ENCODE peak calls at places on chromosomes 1 and 21, in six cellular contexts. V is fibroblast of pulmonary artery, Z is suprapubic skin, E is bronchial epithelial cell, T is fibroblast of lung, B is adipocyte. D is an unnamed sample.

GRCh38 chr1:1004780-1005697 is 5.1 kb upstream of the HES4 start:
- DNase-seq in V (peak), Z (no peak), E (no peak), T (peak), B (peak), D (peak)

GRCh38 chr1:240349695-240350094 is 258.0 kb downstream of the FMN2 start:
- DNase-seq in V (no peak), Z (no peak), E (no peak), T (no peak), B (peak), D (no peak)

GRCh38 chr1:117860906-117861610 is 68.4 kb downstream of the GDAP2 start:
- DNase-seq in V (no peak), Z (no peak), E (no peak), T (peak), B (peak), D (no peak)

GRCh38 chr1:59150537-59151386 is 146.1 kb upstream of the FGGY start:
- DNase-seq in V (peak), Z (peak), E (peak), T (peak), B (peak), D (no peak)

GRCh38 chr1:14600405-14601150 is 2.1 kb downstream of the KAZN start:
- DNase-seq in V (no peak), Z (no peak), E (no peak), T (no peak), B (no peak), D (no peak)

GRCh38 chr1:243549108-243549507 is 293.3 kb downstream of the SDCCAG8 start:
- DNase-seq in V (peak), Z (no peak), E (peak), T (peak), B (peak), D (no peak)

GRCh38 chr1:210117681-210118170 is 114.9 kb upstream of the SERTAD4 start:
- DNase-seq in V (no peak), Z (no peak), E (no peak), T (no peak), B (no peak), D (no peak)

GRCh38 chr1:81157686-81158085 is 643.0 kb upstream of the ADGRL2 start:
- DNase-seq in V (peak), Z (no peak), E (peak), T (peak), B (peak), D (no peak)

GRCh38 chr1:210239295-210240155 is 6.9 kb downstream of the SERTAD4 start:
- DNase-seq in V (peak), Z (no peak), E (peak), T (peak), B (peak), D (no peak)

GRCh38 chr1:4156241-4156640 is 256.2 kb upstream of the C1orf174 start:
- DNase-seq in V (no peak), Z (no peak), E (no peak), T (no peak), B (no peak), D (no peak)

GRCh38 chr1:8122160-8122476 is 96.0 kb upstream of the ERRFI1 start:
- DNase-seq in V (peak), Z (no peak), E (peak), T (peak), B (no peak), D (no peak)

GRCh38 chr1:88888755-88889154 is 2.6 kb downstream of the GTF2B start:
- DNase-seq in V (no peak), Z (no peak), E (no peak), T (no peak), B (no peak), D (no peak)

GRCh38 chr1:9724706-9725476 is 73.4 kb downstream of the PIK3CD start:
- DNase-seq in V (peak), Z (no peak), E (peak), T (peak), B (peak), D (peak)

GRCh38 chr1:240499012-240499411 is 112.9 kb downstream of the GREM2 start:
- DNase-seq in V (peak), Z (no peak), E (peak), T (peak), B (peak), D (no peak)

GRCh38 chr1:159647616-159648015 is 60.0 kb downstream of the APCS start:
- DNase-seq in V (no peak), Z (no peak), E (peak), T (no peak), B (no peak), D (no peak)

GRCh38 chr1:30668026-30668425 is 55.4 kb downstream of the MATN1 start:
- DNase-seq in V (peak), Z (peak), E (peak), T (no peak), B (no peak), D (no peak)

GRCh38 chr21:17536381-17536780 is 23.5 kb downstream of the CXADR start:
- DNase-seq in V (no peak), Z (no peak), E (no peak), T (no peak), B (no peak), D (no peak)

GRCh38 chr1:216224233-216224632 is 199.0 kb downstream of the USH2A start:
- DNase-seq in V (no peak), Z (no peak), E (no peak), T (no peak), B (no peak), D (no peak)

GRCh38 chr21:44752701-44753235 is 41.4 kb upstream of the TSPEAR start:
- DNase-seq in V (peak), Z (peak), E (peak), T (no peak), B (no peak), D (no peak)

GRCh38 chr1:20366766-20367602 is 76.3 kb downstream of the VWA5B1 start:
- DNase-seq in V (peak), Z (no peak), E (peak), T (peak), B (peak), D (no peak)

GRCh38 chr1:30656171-30656940 is 67.0 kb downstream of the MATN1 start:
- DNase-seq in V (no peak), Z (no peak), E (no peak), T (no peak), B (no peak), D (no peak)

GRCh38 chr1:38138498-38139233 is 92.1 kb upstream of the POU3F1 start:
- DNase-seq in V (peak), Z (no peak), E (peak), T (peak), B (peak), D (peak)

GRCh38 chr1:51131185-51131584 is 29.2 kb downstream of the C1orf185 start:
- DNase-seq in V (no peak), Z (no peak), E (no peak), T (no peak), B (no peak), D (no peak)

GRCh38 chr1:39952359-39953110 is 2.4 kb upstream of the MFSD2A start:
- DNase-seq in V (peak), Z (no peak), E (no peak), T (no peak), B (no peak), D (no peak)

GRCh38 chr1:39955547-39956539 is 898 bp downstream of the MFSD2A start:
- DNase-seq in V (peak), Z (peak), E (peak), T (peak), B (peak), D (no peak)

GRCh38 chr1:39954870-39955546 is at the start of gene MFSD2A:
- DNase-seq in V (peak), Z (peak), E (peak), T (peak), B (peak), D (peak)

GRCh38 chr1:39951951-39952350 is 3.0 kb upstream of the MFSD2A start:
- DNase-seq in V (no peak), Z (no peak), E (no peak), T (no peak), B (no peak), D (no peak)

DNA sequence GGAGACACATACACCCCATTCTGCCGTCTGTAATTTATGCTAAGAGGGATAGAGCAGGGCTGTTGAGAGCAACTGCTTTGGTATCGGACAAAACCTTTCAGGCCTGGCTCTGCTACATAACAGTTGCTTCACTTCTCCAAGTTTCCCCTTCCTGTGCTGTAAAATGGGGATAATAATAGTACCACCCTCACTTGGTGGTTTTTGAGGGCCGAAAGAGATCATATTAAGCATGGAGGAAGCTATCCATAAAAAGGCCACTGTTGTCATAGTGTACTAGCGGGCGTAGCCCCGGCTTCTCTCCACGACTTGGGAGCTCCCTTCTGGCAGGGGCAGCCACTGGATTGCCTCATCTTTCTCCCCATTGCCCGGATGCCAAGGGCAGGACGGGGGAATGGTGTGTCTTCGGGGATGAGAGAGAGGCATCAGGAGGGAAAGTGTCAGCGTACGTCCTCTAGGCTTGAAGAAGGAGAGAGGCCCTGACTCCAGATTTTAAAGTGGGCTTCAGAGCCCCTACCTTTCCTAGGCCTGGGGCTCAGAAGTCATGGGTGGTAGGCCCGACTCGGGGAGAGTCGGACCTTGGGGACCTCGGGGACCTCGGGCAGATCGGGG is 580 bp upstream of the MFSD2A start:
- DNase-seq in V (no peak), Z (peak), E (no peak), T (no peak), B (peak), D (no peak)
- H3K4me3 ChIP-seq in V (no peak), Z (peak), E (peak), T (no peak), B (peak), D (peak)

GRCh38 chr21:43355196-43355924 is 71.6 kb downstream of the SIK1 start:
- DNase-seq in V (no peak), Z (no peak), E (no peak), T (no peak), B (no peak), D (no peak)
- H3K4me3 ChIP-seq in V (no peak), Z (no peak), E (no peak), T (no peak), B (no peak), D (no peak)

GRCh38 chr1:113388621-113389355 is 1.5 kb upstream of the MAGI3 start:
- DNase-seq in V (no peak), Z (no peak), E (peak), T (no peak), B (peak), D (no peak)
- H3K4me3 ChIP-seq in V (peak), Z (peak), E (peak), T (peak), B (peak), D (peak)

GRCh38 chr21:41802684-41803083 is 35.8 kb upstream of the RIPK4 start:
- DNase-seq in V (no peak), Z (peak), E (no peak), T (peak), B (peak), D (no peak)
- H3K4me3 ChIP-seq in V (no peak), Z (peak), E (no peak), T (no peak), B (no peak), D (no peak)

GRCh38 chr1:241637604-241638003 is 2.6 kb downstream of the CHML start:
- DNase-seq in V (no peak), Z (no peak), E (peak), T (peak), B (no peak), D (no peak)
- H3K4me3 ChIP-seq in V (no peak), Z (no peak), E (no peak), T (peak), B (peak), D (peak)

GRCh38 chr1:228058172-228058980 is 24.1 kb upstream of the ARF1 start:
- DNase-seq in V (no peak), Z (no peak), E (no peak), T (no peak), B (no peak), D (no peak)

GRCh38 chr1:228060458-228061190 is 21.9 kb upstream of the ARF1 start:
- DNase-seq in V (no peak), Z (peak), E (no peak), T (no peak), B (peak), D (peak)

GRCh38 chr1:228061411-228062084 is 21.0 kb upstream of the ARF1 start:
- DNase-seq in V (no peak), Z (peak), E (no peak), T (no peak), B (no peak), D (no peak)

GRCh38 chr1:228059536-228060457 is 22.7 kb upstream of the ARF1 start:
- DNase-seq in V (peak), Z (peak), E (peak), T (peak), B (peak), D (peak)

DNA sequence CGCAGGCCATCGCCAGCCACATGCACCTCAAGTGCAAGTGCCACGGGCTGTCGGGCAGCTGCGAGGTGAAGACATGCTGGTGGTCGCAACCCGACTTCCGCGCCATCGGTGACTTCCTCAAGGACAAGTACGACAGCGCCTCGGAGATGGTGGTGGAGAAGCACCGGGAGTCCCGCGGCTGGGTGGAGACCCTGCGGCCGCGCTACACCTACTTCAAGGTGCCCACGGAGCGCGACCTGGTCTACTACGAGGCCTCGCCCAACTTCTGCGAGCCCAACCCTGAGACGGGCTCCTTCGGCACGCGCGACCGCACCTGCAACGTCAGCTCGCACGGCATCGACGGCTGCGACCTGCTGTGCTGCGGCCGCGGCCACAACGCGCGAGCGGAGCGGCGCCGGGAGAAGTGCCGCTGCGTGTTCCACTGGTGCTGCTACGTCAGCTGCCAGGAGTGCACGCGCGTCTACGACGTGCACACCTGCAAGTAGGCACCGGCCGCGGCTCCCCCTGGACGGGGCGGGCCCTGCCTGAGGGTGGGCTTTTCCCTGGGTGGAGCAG is 23.4 kb upstream of the ARF1 start:
- DNase-seq in V (no peak), Z (peak), E (no peak), T (no peak), B (no peak), D (no peak)
- H3K4me3 ChIP-seq in V (no peak), Z (peak), E (peak), T (no peak), B (no peak), D (peak)

GRCh38 chr1:186536272-186536905 is 75.5 kb upstream of the PDC start:
- DNase-seq in V (peak), Z (no peak), E (peak), T (peak), B (peak), D (no peak)
- H3K4me3 ChIP-seq in V (no peak), Z (no peak), E (no peak), T (no peak), B (peak), D (no peak)

GRCh38 chr1:12063141-12064072 is at the start of gene TNFRSF8:
- DNase-seq in V (peak), Z (no peak), E (peak), T (peak), B (peak), D (no peak)
- H3K4me3 ChIP-seq in V (no peak), Z (peak), E (no peak), T (no peak), B (peak), D (peak)

DNA sequence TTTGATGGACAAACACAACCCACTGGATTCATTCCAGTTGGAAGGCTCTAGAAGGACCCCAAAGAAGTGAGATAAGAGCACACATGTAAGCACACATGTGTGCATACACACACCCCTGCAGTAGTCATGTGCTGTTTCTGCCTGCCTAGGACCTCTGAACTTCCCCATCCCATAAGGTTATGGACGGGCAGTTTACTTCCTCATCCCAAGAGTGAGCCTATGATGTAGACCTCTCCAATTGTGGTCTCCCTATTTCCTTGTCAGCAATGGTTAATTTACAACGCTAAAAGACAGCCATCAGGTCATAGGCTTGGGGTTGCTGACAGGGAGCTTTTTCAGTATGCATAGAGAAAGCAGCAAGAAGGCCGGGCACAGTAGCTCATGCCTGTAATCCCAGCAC is 15.4 kb upstream of the ADAR start:
- DNase-seq in V (no peak), Z (no peak), E (no peak), T (no peak), B (no peak), D (no peak)
- H3K4me3 ChIP-seq in V (no peak), Z (no peak), E (no peak), T (no peak), B (no peak), D (no peak)

DNA sequence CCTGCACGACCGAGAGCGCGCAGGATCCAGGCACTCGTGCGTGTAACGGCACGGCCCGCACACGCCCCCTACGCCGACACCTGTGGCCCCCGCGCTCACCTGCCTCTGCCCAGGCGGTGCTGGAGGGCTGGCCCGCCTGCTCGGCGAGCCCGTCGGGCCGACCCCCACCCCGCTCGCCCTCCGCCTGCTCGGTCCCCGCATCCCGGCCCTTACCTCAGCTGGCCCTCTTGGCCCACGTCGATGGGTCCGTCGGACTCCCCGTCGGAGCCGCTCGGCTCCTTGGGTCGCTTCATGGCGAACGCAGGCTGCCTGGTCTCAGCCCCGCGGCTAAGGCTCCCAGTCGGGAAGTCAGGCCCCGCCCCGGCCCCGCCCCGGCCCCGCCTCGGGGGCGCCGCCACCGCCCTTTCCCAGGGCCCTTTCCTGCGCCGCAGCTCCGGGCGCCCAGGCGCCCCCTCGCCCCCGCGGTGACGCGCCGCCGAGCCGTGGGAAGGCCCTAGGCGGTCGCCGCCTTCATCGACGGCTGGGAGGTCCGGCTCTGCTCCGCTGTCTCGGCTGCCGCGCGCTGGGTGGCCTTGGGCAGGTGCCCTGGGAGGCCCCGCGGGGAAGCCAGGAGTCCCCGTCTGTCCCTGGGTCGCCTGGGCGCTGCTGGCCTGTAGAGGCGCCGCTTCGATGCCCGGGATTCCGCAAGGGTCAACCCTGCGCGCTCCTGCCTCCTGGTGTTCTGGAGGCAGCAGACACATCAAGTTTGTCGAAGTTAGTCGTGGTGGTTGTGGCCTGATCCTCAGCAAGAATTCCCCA is at the start of gene HEYL:
- DNase-seq in V (peak), Z (peak), E (peak), T (peak), B (no peak), D (peak)
- H3K4me3 ChIP-seq in V (peak), Z (peak), E (peak), T (peak), B (peak), D (peak)